ENCODE peak calls at places on chromosomes 1 and 21, in five cellular contexts. U is cardiac septum, E is lung, N is mesendoderm, B is GM18507. P is an unnamed sample.

GRCh38 chr1:91533625-91534024 is 33.0 kb downstream of the CDC7 start:
- DNase-seq in U (no peak), E (no peak), N (no peak), B (no peak), P (no peak)

GRCh38 chr1:111743679-111744101 is 4.5 kb upstream of the INKA2 start:
- DNase-seq in U (no peak), E (no peak), N (peak), B (no peak), P (no peak)

GRCh38 chr1:88890790-88891317 is 513 bp downstream of the GTF2B start:
- DNase-seq in U (no peak), E (no peak), N (peak), B (no peak), P (peak)

GRCh38 chr1:17289756-17290155 is 18.2 kb upstream of the PADI4 start:
- DNase-seq in U (no peak), E (no peak), N (no peak), B (no peak), P (no peak)

GRCh38 chr21:34061983-34062382 is 11.4 kb upstream of the MRPS6 start:
- DNase-seq in U (no peak), E (no peak), N (peak), B (no peak), P (no peak)

GRCh38 chr1:26946270-26946669 is 14.0 kb downstream of the KDF1 start:
- DNase-seq in U (no peak), E (no peak), N (no peak), B (no peak), P (peak)

GRCh38 chr1:55305735-55306134 is 90.6 kb upstream of the USP24 start:
- DNase-seq in U (no peak), E (no peak), N (no peak), B (no peak), P (no peak)

GRCh38 chr1:28199328-28200233 is 23.1 kb upstream of the PTAFR start:
- DNase-seq in U (no peak), E (no peak), N (no peak), B (peak), P (no peak)

GRCh38 chr1:3702528-3702927 is 49.7 kb upstream of the CCDC27 start:
- DNase-seq in U (no peak), E (no peak), N (no peak), B (no peak), P (no peak)

GRCh38 chr1:209485167-209485566 is 98.3 kb upstream of the CAMK1G start:
- DNase-seq in U (peak), E (no peak), N (no peak), B (no peak), P (no peak)

GRCh38 chr1:67159233-67159632 is 7.0 kb upstream of the IL23R start:
- DNase-seq in U (no peak), E (no peak), N (peak), B (no peak), P (no peak)

GRCh38 chr1:112852276-112852675 is 103.7 kb downstream of the SLC16A1 start:
- DNase-seq in U (no peak), E (no peak), N (no peak), B (no peak), P (no peak)

GRCh38 chr1:12019858-12020509 is 686 bp downstream of the MIIP start:
- DNase-seq in U (no peak), E (peak), N (peak), B (no peak), P (peak)

GRCh38 chr1:62068978-62069377 is 125.7 kb upstream of the L1TD1 start:
- DNase-seq in U (no peak), E (no peak), N (no peak), B (no peak), P (no peak)